ENCODE peak calls at places on chromosomes 1 and 21, in six cellular contexts. Y is upper lobe of right lung, M is right lobe of liver, P is fibroblast of lung, Z is breast epithelium, T is AG10803. X is an unnamed sample.

GRCh38 chr1:111354584-111354983 is 63.9 kb downstream of the CHIA start:
- DNase-seq in T (no peak), M (no peak), Y (no peak), P (no peak), Z (no peak), X (no peak)

GRCh38 chr1:31872658-31873636 is 57.1 kb upstream of the SPOCD1 start:
- DNase-seq in P (no peak), T (no peak), Z (no peak), M (no peak), Y (no peak), X (no peak)

GRCh38 chr1:8374812-8375211 is 56.9 kb downstream of the SLC45A1 start:
- DNase-seq in M (no peak), P (peak), Y (no peak), Z (peak), T (peak), X (peak)

GRCh38 chr1:86557739-86558138 is 10.9 kb downstream of the CLCA4 start:
- DNase-seq in P (no peak), M (no peak), T (no peak), Y (no peak), Z (no peak), X (no peak)

GRCh38 chr1:15236226-15237145 is 10.5 kb upstream of the FHAD1 start:
- DNase-seq in Y (no peak), P (no peak), M (no peak), T (no peak), Z (no peak), X (no peak)

GRCh38 chr1:233079586-233079985 is 129.2 kb downstream of the NTPCR start:
- DNase-seq in Y (no peak), Z (no peak), T (no peak), P (no peak), M (no peak), X (no peak)

GRCh38 chr1:211009944-211010343 is 124.0 kb downstream of the KCNH1 start:
- DNase-seq in P (no peak), T (no peak), Y (no peak), Z (no peak), M (no peak), X (no peak)

GRCh38 chr1:155976062-155976912 is 2.1 kb downstream of the ARHGEF2 start:
- DNase-seq in P (peak), T (peak), Z (peak), Y (peak), M (no peak), X (peak)

GRCh38 chr1:76577818-76578185 is 289.5 kb upstream of the ST6GALNAC5 start:
- DNase-seq in M (no peak), Z (no peak), Y (no peak), P (no peak), T (no peak), X (no peak)

GRCh38 chr1:204896787-204897469 is 26.3 kb downstream of the NFASC start:
- DNase-seq in P (no peak), Y (no peak), T (no peak), M (no peak), Z (no peak), X (no peak)

GRCh38 chr21:44927587-44928461 is 7.1 kb upstream of the ITGB2 start:
- DNase-seq in P (peak), Y (peak), M (peak), T (peak), Z (no peak), X (peak)

GRCh38 chr1:193462629-193463320 is 276.4 kb upstream of the B3GALT2 start:
- DNase-seq in T (no peak), M (no peak), P (peak), Z (no peak), Y (no peak), X (no peak)

GRCh38 chr1:229106526-229107105 is 164.3 kb upstream of the RAB4A start:
- DNase-seq in M (no peak), Y (no peak), Z (no peak), T (no peak), P (no peak), X (no peak)

GRCh38 chr1:5129746-5130355 is 475.4 kb downstream of the AJAP1 start:
- DNase-seq in T (no peak), Y (no peak), Z (no peak), M (no peak), P (no peak), X (no peak)

GRCh38 chr1:81887421-81887820 is 86.7 kb downstream of the ADGRL2 start:
- DNase-seq in P (peak), T (no peak), Y (no peak), M (no peak), Z (no peak), X (no peak)

GRCh38 chr1:172499636-172500141 is 33.3 kb upstream of the SUCO start:
- DNase-seq in Y (peak), P (peak), T (no peak), Z (no peak), M (peak), X (peak)

GRCh38 chr1:221520250-221520649 is 221.6 kb downstream of the DUSP10 start:
- DNase-seq in T (no peak), M (no peak), Z (no peak), P (no peak), Y (no peak), X (no peak)

GRCh38 chr1:111737216-111738132 is 1.7 kb downstream of the INKA2 start:
- DNase-seq in P (no peak), M (no peak), Y (no peak), T (no peak), Z (no peak), X (no peak)

GRCh38 chr1:228003461-228004330 is 3.1 kb upstream of the WNT3A start:
- DNase-seq in T (no peak), Z (peak), Y (no peak), M (no peak), P (no peak), X (no peak)

GRCh38 chr1:205648212-205648910 is 16.6 kb upstream of the ELK4 start:
- DNase-seq in P (no peak), Y (peak), T (no peak), M (no peak), Z (no peak), X (no peak)

GRCh38 chr1:15592285-15592684 is 7.4 kb upstream of the AGMAT start:
- DNase-seq in P (no peak), Z (no peak), M (no peak), T (no peak), Y (no peak), X (peak)

GRCh38 chr1:47984175-47984789 is 12.9 kb downstream of the TRABD2B start:
- DNase-seq in Y (no peak), T (no peak), P (no peak), M (no peak), Z (no peak), X (no peak)

GRCh38 chr1:94070746-94071318 is 50.1 kb downstream of the ABCA4 start:
- DNase-seq in M (no peak), Z (no peak), Y (no peak), T (no peak), P (no peak), X (no peak)

GRCh38 chr1:3453203-3453761 is 1.2 kb upstream of the ARHGEF16 start:
- DNase-seq in M (peak), P (peak), Z (peak), T (peak), Y (peak), X (peak)

GRCh38 chr1:46102769-46103476 is 29.5 kb downstream of the PIK3R3 start:
- DNase-seq in T (no peak), Z (no peak), Y (no peak), P (peak), M (no peak), X (peak)

GRCh38 chr1:24097663-24098062 is 14.3 kb downstream of the MYOM3 start:
- DNase-seq in M (no peak), Y (no peak), T (no peak), Z (no peak), P (no peak), X (no peak)

GRCh38 chr1:25871704-25872494 is 3.6 kb downstream of the PAQR7 start:
- DNase-seq in M (peak), T (peak), Y (peak), P (no peak), Z (no peak), X (no peak)

GRCh38 chr1:49319426-49319963 is 542.8 kb upstream of the BEND5 start:
- DNase-seq in Z (no peak), M (no peak), T (no peak), Y (no peak), P (no peak), X (no peak)

DNA sequence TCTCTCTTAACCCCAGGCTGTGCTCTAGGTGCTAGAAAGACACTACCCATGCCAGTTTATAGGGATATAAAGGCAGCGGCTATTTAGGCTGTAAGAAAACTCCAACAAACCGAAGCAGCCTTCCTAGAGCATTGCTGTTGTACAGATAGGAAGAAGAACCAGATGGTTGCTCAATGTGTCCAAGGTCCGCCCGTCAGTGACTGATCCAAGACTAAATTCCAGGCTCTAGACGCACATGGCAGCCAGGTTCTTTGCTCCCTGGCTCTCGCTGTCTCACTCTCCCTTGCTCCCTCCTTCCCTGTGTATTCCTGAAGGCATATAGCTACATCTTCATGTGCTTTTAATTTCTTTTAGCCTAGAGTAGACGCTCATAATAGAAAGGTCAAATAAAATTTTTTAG is 303.4 kb downstream of the KIF26B start:
- DNase-seq in T (peak), P (no peak), Z (no peak), M (no peak), Y (no peak), X (no peak)
- H3K4me3 ChIP-seq in T (no peak), P (no peak), Z (no peak), M (no peak), Y (no peak), X (no peak)

GRCh38 chr1:230861489-230861888 is 6.8 kb downstream of the C1orf198 start:
- DNase-seq in P (no peak), Z (no peak), T (no peak), Y (no peak), M (no peak), X (no peak)
- TF ChIP-seq CTCF in P (peak), Z (no peak), T (peak), Y (no peak), M (no peak), X (no peak)

GRCh38 chr21:14691924-14692323 is 145.8 kb upstream of the SAMSN1 start:
- DNase-seq in Y (no peak), T (no peak), Z (no peak), M (no peak), P (no peak), X (no peak)
- H3K4me3 ChIP-seq in Y (no peak), T (no peak), Z (no peak), M (no peak), P (no peak), X (no peak)

GRCh38 chr1:28756846-28757245 is 20.1 kb downstream of the YTHDF2 start:
- DNase-seq in Z (no peak), Y (no peak), P (no peak), T (no peak), M (no peak), X (peak)
- TF ChIP-seq CTCF in Z (no peak), Y (peak), P (peak), T (peak), M (peak), X (peak)

GRCh38 chr21:46425061-46425460 is 33.6 kb upstream of the DIP2A start:
- DNase-seq in T (no peak), M (peak), Z (no peak), P (no peak), Y (no peak), X (no peak)
- H3K4me3 ChIP-seq in T (no peak), M (no peak), Z (no peak), P (no peak), Y (no peak), X (no peak)

DNA sequence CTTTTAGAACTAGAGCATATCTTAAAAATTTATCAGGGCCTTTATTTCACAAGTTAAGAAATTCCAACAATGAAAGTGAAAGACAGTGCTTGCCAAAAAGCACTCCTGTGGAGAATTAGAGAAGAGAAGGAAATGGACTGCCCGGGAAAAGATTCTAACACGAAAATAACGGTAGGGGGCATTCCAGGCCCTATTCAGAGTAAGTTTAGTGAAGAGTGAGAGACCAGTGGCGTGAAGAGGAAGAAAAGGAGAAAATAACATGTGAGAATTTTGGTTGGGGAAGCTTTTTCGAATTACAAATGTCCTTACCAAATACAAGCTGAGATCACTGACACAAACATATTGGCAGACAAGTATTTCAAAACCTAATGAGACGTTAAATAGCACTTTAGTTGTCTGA is 38.4 kb upstream of the RBM34 start:
- DNase-seq in M (no peak), T (peak), Y (no peak), P (peak), Z (no peak), X (peak)
- TF ChIP-seq CTCF in M (peak), T (peak), Y (peak), P (peak), Z (peak), X (peak)

GRCh38 chr21:16419188-16419874 is 689.5 kb downstream of the USP25 start:
- DNase-seq in T (peak), Z (peak), Y (peak), P (peak), M (peak), X (peak)
- H3K4me3 ChIP-seq in T (peak), Z (peak), Y (peak), P (peak), M (peak), X (peak)

DNA sequence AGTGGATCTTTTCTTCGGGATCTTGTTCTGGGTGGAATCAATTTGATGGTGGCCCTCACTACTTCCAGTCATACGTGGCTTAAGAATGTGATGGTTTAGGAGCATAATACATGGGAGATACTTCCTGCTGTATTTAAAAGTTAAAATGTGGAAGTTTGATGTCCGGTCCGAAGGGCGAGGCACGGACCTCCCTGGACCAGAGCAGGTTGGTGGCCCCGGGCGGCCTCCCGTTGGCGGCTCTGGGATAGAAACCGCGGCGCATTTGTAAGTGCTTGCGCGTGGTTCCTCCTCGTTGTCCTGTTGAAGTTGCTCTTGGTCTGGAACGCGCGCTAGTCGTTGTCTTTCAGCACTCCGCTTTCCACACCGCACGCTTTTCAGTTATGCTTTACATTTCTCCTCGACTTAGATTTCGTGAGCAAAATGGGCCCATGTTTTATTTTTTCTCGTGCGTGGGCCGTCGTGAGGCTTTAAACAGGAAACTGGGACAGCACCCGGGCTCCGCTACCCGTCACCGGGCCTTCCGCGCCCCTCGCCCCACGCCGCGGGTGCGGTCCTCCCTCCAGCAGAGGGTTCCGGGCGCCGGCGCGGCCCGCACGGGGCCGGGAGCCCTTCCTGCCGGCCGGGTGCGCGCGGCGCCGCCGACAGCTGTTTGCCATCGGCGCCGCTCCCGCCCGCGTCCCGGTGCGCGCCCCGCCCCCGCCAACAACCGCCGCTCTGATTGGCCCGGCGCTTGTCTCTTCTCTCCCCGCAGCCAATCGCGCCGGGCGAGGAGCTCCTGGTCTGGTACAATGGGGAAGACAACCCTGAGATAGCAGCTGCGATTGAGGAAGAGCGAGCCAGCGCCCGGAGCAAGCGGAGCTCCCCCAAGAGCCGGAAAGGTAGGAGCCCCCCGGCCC is 48.9 kb downstream of the PRDM2 start:
- DNase-seq in T (peak), Z (peak), Y (peak), P (peak), M (peak), X (peak)
- TF ChIP-seq CTCF in T (no peak), Z (peak), Y (peak), P (no peak), M (no peak), X (no peak)

GRCh38 chr1:184755226-184756065 is 788 bp upstream of the EDEM3 start:
- DNase-seq in P (peak), Z (no peak), T (peak), Y (no peak), M (no peak), X (peak)

GRCh38 chr1:184753608-184754478 is 815 bp downstream of the EDEM3 start:
- DNase-seq in Z (peak), P (peak), Y (peak), T (peak), M (peak), X (peak)

GRCh38 chr1:184754479-184755225 is at the start of gene EDEM3:
- DNase-seq in T (peak), M (peak), Y (peak), Z (peak), P (peak), X (peak)

GRCh38 chr1:184752656-184753055 is 2.0 kb downstream of the EDEM3 start:
- DNase-seq in Y (no peak), Z (no peak), M (no peak), T (no peak), P (no peak), X (no peak)

DNA sequence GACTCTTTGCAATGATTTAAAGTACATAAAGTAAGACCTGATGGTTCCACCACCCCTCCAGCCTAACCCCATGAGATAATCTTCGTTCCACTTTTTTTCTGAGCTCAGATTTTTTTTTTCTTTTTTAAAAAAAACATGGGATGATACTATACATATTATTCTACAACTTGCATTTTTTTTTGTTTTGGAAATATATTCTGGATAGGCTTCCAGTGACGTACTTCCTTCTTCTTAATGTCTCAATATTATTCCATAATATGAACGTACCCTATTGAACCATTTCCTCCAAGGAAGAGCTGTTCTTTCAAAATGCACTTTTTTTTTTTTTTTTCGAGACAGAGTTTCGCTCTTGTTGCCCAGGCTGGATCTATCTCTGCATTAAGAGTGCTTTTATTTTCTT is 1.6 kb downstream of the EDEM3 start:
- DNase-seq in M (no peak), Y (no peak), P (no peak), T (no peak), Z (no peak), X (no peak)
- H3K4me3 ChIP-seq in M (peak), Y (peak), P (peak), T (peak), Z (peak), X (no peak)

X was measured in bronchial epithelial cell.